ENCODE peak calls at places on chromosomes 2 and 18, in eight cellular contexts. P is lower lobe of right lung, Y is HepG2, Q is heart right ventricle, M is gastrocnemius medialis, I is cardiac muscle cell, W is pancreas, Z is transverse colon. J is an unnamed sample.
A peak's percentile ranks its signal among the peaks of the same experiment; 100 is the strongest.

GRCh38 chr2:176614930-176615329 is 345.7 kb downstream of the MTX2 start:
- DNase-seq in P (no peak), Y (no peak), Q (no peak), M (no peak), I (no peak), W (no peak), Z (no peak), J (no peak)

GRCh38 chr2:33268246-33268831 is 208.1 kb upstream of the RASGRP3 start:
- DNase-seq in P (no peak), Y (no peak), Q (no peak), M (no peak), I (peak; percentile 47), W (no peak), Z (no peak), J (no peak)

GRCh38 chr2:226738821-226739507 is 60.7 kb downstream of the IRS1 start:
- DNase-seq in P (no peak), Y (peak; percentile 79), Q (no peak), M (peak; percentile 43), I (no peak), W (no peak), Z (no peak), J (no peak)

GRCh38 chr2:24238158-24238557 is 63.3 kb downstream of the FAM228A start:
- DNase-seq in P (no peak), Y (peak; percentile 65), Q (no peak), M (no peak), I (no peak), W (no peak), Z (no peak), J (no peak)

GRCh38 chr2:67165141-67165990 is 231.8 kb upstream of the ETAA1 start:
- DNase-seq in P (no peak), Y (no peak), Q (no peak), M (no peak), I (no peak), W (no peak), Z (no peak), J (no peak)

GRCh38 chr2:162890690-162891311 is 52.2 kb upstream of the KCNH7 start:
- DNase-seq in P (no peak), Y (peak; percentile 62), Q (no peak), M (no peak), I (peak; percentile 73), W (no peak), Z (no peak), J (no peak)

GRCh38 chr2:113219889-113220641 is 46.3 kb downstream of the PSD4 start:
- DNase-seq in P (peak; percentile 80), Y (peak; percentile 85), Q (peak; percentile 51), M (peak; percentile 47), I (peak; percentile 76), W (peak; percentile 83), Z (peak; percentile 84), J (no peak)

GRCh38 chr2:54496920-54497319 is 40.8 kb downstream of the SPTBN1 start:
- DNase-seq in P (no peak), Y (no peak), Q (no peak), M (no peak), I (no peak), W (no peak), Z (no peak), J (no peak)

GRCh38 chr2:124476291-124476690 is 451.2 kb downstream of the CNTNAP5 start:
- DNase-seq in P (no peak), Y (peak; percentile 6), Q (no peak), M (no peak), I (peak; percentile 70), W (no peak), Z (no peak), J (no peak)

GRCh38 chr2:217858519-217859466 is 144.0 kb downstream of the TNS1 start:
- DNase-seq in P (no peak), Y (peak; percentile 16), Q (peak; percentile 81), M (peak; percentile 97), I (peak; percentile 97), W (peak; percentile 55), Z (peak; percentile 46), J (peak; percentile 87)

GRCh38 chr2:46857871-46858696 is 57.5 kb downstream of the MCFD2 start:
- DNase-seq in P (no peak), Y (no peak), Q (no peak), M (no peak), I (peak; percentile 91), W (no peak), Z (no peak), J (no peak)
- H3K4me1 ChIP-seq in P (peaks cover 25% of the 10 kb centered on the region), Y (peaks cover under 1% of the 10 kb centered on the region), Q (peaks cover 45% of the 10 kb centered on the region), M (peaks cover 9% of the 10 kb centered on the region), I (no peaks in the 10 kb centered on the region), W (peaks cover 3% of the 10 kb centered on the region), Z (no peaks in the 10 kb centered on the region), J (no peaks in the 10 kb centered on the region)

DNA sequence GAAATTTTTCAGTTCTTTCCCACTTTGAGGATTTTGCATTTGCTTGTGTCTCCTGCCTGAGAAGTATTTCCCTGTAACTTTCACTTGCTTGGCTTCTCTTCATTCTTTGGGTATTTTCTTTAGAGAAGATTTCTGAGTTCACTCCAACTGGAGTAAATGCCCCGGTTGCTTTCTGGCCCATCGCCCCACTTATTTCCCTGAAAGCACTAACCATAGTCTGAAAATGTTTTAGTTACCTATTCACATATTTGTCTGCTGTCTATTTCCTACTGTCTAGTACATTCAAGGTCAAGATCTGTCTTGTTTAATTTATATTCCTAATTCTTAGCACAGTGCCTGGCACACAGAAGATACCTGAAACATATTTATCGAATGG is 134.4 kb upstream of the KLHL14 start:
- DNase-seq in P (no peak), Y (no peak), Q (no peak), M (no peak), I (no peak), W (no peak), Z (no peak), J (no peak)
- H3K9me3 ChIP-seq in P (no peaks in the 10 kb centered on the region), Y (no peaks in the 10 kb centered on the region), Q (no peaks in the 10 kb centered on the region), M (no peaks in the 10 kb centered on the region), I (no peaks in the 10 kb centered on the region), W (no peaks in the 10 kb centered on the region), Z (no peaks in the 10 kb centered on the region), J (no peaks in the 10 kb centered on the region)

DNA sequence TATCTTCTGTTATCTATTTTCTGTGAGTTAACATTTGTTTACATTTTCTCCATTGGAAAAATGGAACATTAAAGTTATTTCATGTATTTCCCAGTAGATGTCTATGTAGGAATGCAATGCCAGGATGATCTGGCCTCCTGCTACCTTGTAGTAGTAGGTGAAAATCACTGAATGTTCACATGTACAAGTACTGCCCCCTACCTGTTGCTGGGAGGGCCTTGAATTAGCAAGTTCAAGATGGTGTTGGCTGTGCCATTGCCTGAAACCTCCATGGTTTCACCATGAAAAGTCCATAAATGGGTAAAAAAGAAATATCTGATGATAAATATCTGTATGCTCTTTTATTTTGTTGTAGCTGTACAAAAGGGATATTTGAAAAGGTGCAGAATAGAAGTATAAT is 30.7 kb downstream of the XRCC5 start:
- DNase-seq in P (no peak), Y (peak; percentile 61), Q (no peak), M (no peak), I (no peak), W (no peak), Z (no peak), J (no peak)
- TF ChIP-seq CTCF in P (peak; percentile 44), Y (peak; percentile 70), Q (peak; percentile 15), M (no peak), I (no peak), W (no peak), Z (peak; percentile 23), J (no peak)

GRCh38 chr18:58965930-58966662 is 101.4 kb downstream of the ZNF532 start:
- DNase-seq in P (no peak), Y (no peak), Q (no peak), M (no peak), I (no peak), W (no peak), Z (no peak), J (no peak)
- H3K4me1 ChIP-seq in P (peaks cover 16% of the 10 kb centered on the region), Y (no peaks in the 10 kb centered on the region), Q (peaks cover 59% of the 10 kb centered on the region), M (peaks cover 43% of the 10 kb centered on the region), I (peaks cover 26% of the 10 kb centered on the region), W (no peaks in the 10 kb centered on the region), Z (peaks cover 8% of the 10 kb centered on the region), J (peaks cover 42% of the 10 kb centered on the region)

GRCh38 chr2:235833971-235834620 is 334.1 kb downstream of the GBX2 start:
- DNase-seq in P (no peak), Y (no peak), Q (no peak), M (no peak), I (no peak), W (no peak), Z (no peak), J (no peak)

GRCh38 chr2:235839974-235840373 is 328.2 kb downstream of the GBX2 start:
- DNase-seq in P (no peak), Y (no peak), Q (no peak), M (no peak), I (no peak), W (no peak), Z (no peak), J (no peak)

GRCh38 chr2:235839226-235839625 is 329.0 kb downstream of the GBX2 start:
- DNase-seq in P (no peak), Y (no peak), Q (no peak), M (no peak), I (no peak), W (no peak), Z (no peak), J (no peak)

GRCh38 chr2:235834781-235835180 is 333.4 kb downstream of the GBX2 start:
- DNase-seq in P (no peak), Y (no peak), Q (no peak), M (no peak), I (no peak), W (no peak), Z (no peak), J (no peak)

DNA sequence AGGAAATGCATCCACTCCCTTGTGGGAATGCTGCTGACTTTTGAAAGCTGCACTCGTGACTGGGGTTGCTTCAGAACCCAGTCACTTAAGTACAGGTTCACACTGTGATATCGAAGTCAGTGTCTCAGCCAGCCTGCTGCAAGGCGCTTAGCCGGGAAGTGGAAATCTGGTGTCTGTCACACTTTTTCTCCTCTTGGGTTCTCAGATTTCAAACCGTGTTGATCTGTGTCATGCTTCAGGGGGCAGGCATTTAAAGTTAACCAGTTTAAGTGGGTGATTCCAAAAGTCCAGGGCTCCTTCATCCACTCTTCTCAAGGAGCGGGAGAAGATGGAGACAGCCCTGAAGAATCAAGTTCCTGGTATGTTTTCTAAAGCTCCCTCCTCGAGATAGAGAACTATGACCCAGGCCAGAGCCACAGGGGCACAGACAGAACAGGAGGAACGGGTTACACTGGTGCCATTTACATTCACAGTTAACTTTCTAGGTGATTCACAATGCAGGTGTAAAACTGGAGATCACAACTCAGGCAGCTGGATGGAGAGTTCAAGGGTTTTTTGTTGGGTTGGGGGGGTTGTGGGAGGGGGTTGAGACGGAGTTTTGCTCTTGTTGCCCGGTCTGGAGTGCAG is 331.7 kb downstream of the GBX2 start:
- DNase-seq in P (no peak), Y (no peak), Q (no peak), M (no peak), I (no peak), W (no peak), Z (no peak), J (no peak)
- H3K9me3 ChIP-seq in P (no peaks in the 10 kb centered on the region), Y (no peaks in the 10 kb centered on the region), Q (no peaks in the 10 kb centered on the region), M (no peaks in the 10 kb centered on the region), I (no peaks in the 10 kb centered on the region), W (no peaks in the 10 kb centered on the region), Z (no peaks in the 10 kb centered on the region), J (no peaks in the 10 kb centered on the region)